ENCODE peak calls at places on chromosome 1, in nine cellular contexts. M, A, J, Z, N, T, H, C and P are unnamed samples.

GRCh38 chr1:182570611-182570970 is 18.5 kb downstream of the RNASEL start:
- DNase-seq in M (no peak), A (no peak), J (no peak), Z (no peak), N (no peak), T (no peak), H (no peak), C (no peak), P (peak)

GRCh38 chr1:197466813-197467212 is 198.8 kb downstream of the CRB1 start:
- DNase-seq in M (no peak), A (no peak), J (no peak), Z (no peak), N (no peak), T (no peak), H (no peak), C (no peak), P (no peak)

GRCh38 chr1:78114034-78114956 is 68.5 kb downstream of the GIPC2 start:
- DNase-seq in M (peak), A (peak), J (peak), Z (peak), N (peak), T (no peak), H (peak), C (no peak), P (peak)

GRCh38 chr1:93516164-93516563 is 68.2 kb downstream of the FNBP1L start:
- DNase-seq in M (no peak), A (no peak), J (no peak), Z (peak), N (no peak), T (no peak), H (no peak), C (no peak), P (no peak)

GRCh38 chr1:47444578-47445465 is 7.0 kb downstream of the FOXD2 start:
- DNase-seq in M (peak), A (no peak), J (no peak), Z (no peak), N (no peak), T (no peak), H (no peak), C (no peak), P (no peak)

GRCh38 chr1:109803901-109804331 is 40.2 kb upstream of the EPS8L3 start:
- DNase-seq in M (no peak), A (no peak), J (no peak), Z (peak), N (no peak), T (no peak), H (peak), C (no peak), P (no peak)

GRCh38 chr1:184745110-184745509 is 9.5 kb downstream of the EDEM3 start:
- DNase-seq in M (no peak), A (no peak), J (no peak), Z (no peak), N (no peak), T (no peak), H (no peak), C (no peak), P (no peak)

GRCh38 chr1:176691251-176692228 is 228.6 kb downstream of the PAPPA2 start:
- DNase-seq in M (peak), A (peak), J (peak), Z (peak), N (no peak), T (no peak), H (no peak), C (no peak), P (peak)

GRCh38 chr1:229430761-229431269 is 3.1 kb downstream of the ACTA1 start:
- DNase-seq in M (peak), A (peak), J (peak), Z (peak), N (no peak), T (peak), H (peak), C (no peak), P (no peak)